ENCODE peak calls at places on chromosome 5, in four cellular contexts. D is H54, P is T-cell, Y is activated gamma-delta T cell treated with Interleukin-2 at 50 U/mL for 16 hours. O is an unnamed sample.

GRCh38 chr5:143730112-143730801 is 81.7 kb upstream of the HMHB1 start:
- DNase-seq in D (no peak), P (no peak), Y (no peak), O (no peak)

GRCh38 chr5:35902032-35902681 is 36.3 kb downstream of the CAPSL start:
- DNase-seq in D (no peak), P (no peak), Y (no peak), O (no peak)

GRCh38 chr5:126837907-126838539 is 61.1 kb downstream of the LMNB1 start:
- DNase-seq in D (no peak), P (no peak), Y (no peak), O (no peak)

GRCh38 chr5:60586307-60586901 is 113.6 kb downstream of the DEPDC1B start:
- DNase-seq in D (no peak), P (no peak), Y (no peak), O (peak; percentile 54)

GRCh38 chr5:1032011-1032410 is 23.4 kb downstream of the NKD2 start:
- DNase-seq in D (no peak), P (no peak), Y (no peak), O (no peak)

GRCh38 chr5:14739538-14739937 is 75.0 kb downstream of the OTULIN start:
- DNase-seq in D (peak; percentile 80), P (no peak), Y (no peak), O (no peak)

GRCh38 chr5:123156577-123157296 is 67.7 kb downstream of the PRDM6 start:
- DNase-seq in D (no peak), P (no peak), Y (no peak), O (no peak)

GRCh38 chr5:178576591-178577351 is 13.4 kb downstream of the COL23A1 start:
- DNase-seq in D (no peak), P (no peak), Y (no peak), O (no peak)

GRCh38 chr5:127666043-127666716 is 17.3 kb downstream of the CTXN3 start:
- DNase-seq in D (no peak), P (no peak), Y (no peak), O (no peak)

GRCh38 chr5:9954869-9955268 is 294.8 kb downstream of the ATPSCKMT start:
- DNase-seq in D (no peak), P (no peak), Y (no peak), O (no peak)

GRCh38 chr5:106097308-106097707 is 1573.4 kb downstream of the EFNA5 start:
- DNase-seq in D (no peak), P (no peak), Y (no peak), O (no peak)

GRCh38 chr5:137273511-137273910 is 225.6 kb downstream of the SPOCK1 start:
- DNase-seq in D (no peak), P (no peak), Y (no peak), O (no peak)

GRCh38 chr5:135172718-135173117 is 138.7 kb upstream of the PITX1 start:
- DNase-seq in D (no peak), P (no peak), Y (no peak), O (no peak)

GRCh38 chr5:131789765-131790164 is 7.1 kb downstream of the FNIP1 start:
- DNase-seq in D (no peak), P (no peak), Y (no peak), O (no peak)

GRCh38 chr5:95940758-95941682 is 20.6 kb downstream of the ELL2 start:
- DNase-seq in D (no peak), P (no peak), Y (no peak), O (no peak)

GRCh38 chr5:68534131-68534940 is 318.8 kb downstream of the PIK3R1 start:
- DNase-seq in D (no peak), P (no peak), Y (no peak), O (no peak)

GRCh38 chr5:137144656-137145055 is 354.5 kb downstream of the SPOCK1 start:
- DNase-seq in D (no peak), P (no peak), Y (no peak), O (no peak)

GRCh38 chr5:151925396-151925750 is 722 bp upstream of the GLRA1 start:
- DNase-seq in D (no peak), P (no peak), Y (no peak), O (no peak)

GRCh38 chr5:98780390-98780789 is 6.9 kb downstream of the RGMB start:
- DNase-seq in D (no peak), P (no peak), Y (no peak), O (no peak)

GRCh38 chr5:963673-964531 is 44.7 kb upstream of the NKD2 start:
- DNase-seq in D (no peak), P (peak; percentile 72), Y (peak; percentile 29), O (no peak)

GRCh38 chr5:77230727-77231469 is 20.4 kb downstream of the PDE8B start:
- DNase-seq in D (no peak), P (no peak), Y (no peak), O (no peak)

GRCh38 chr5:19987594-19988345 is at the start of gene CDH18:
- DNase-seq in D (peak; percentile 82), P (no peak), Y (no peak), O (peak; percentile 59)

O was measured in NCI-H460.